ENCODE peak calls at places on chromosome 20, in nine cellular contexts. Y is NCI-H1417; R is GOT3; O is stimulated activated naive CD4-positive, alpha-beta T cell treated with Interleukin-2 at 50 U/mL for 16 hours; I is aorta; G is fibroblast of lung; J is fibroblast of the aortic adventitia; T is mesenteric fat pad; S is T-cell. L is an unnamed sample.

GRCh38 chr20:51012357-51012756 is 10.6 kb downstream of the KCNG1 start:
- DNase-seq in G (no peak), S (no peak), O (no peak), R (no peak), J (peak; percentile 19), Y (no peak), I (no peak), T (no peak), L (no peak)

GRCh38 chr20:47432251-47433210 is 69.2 kb upstream of the NCOA3 start:
- DNase-seq in T (no peak), O (no peak), Y (no peak), G (peak; percentile 75), S (no peak), R (no peak), J (no peak), I (no peak), L (no peak)

GRCh38 chr20:20710847-20711315 is 1.6 kb downstream of the RALGAPA2 start:
- DNase-seq in Y (peak; percentile 32), G (no peak), O (no peak), T (no peak), I (no peak), R (no peak), S (no peak), J (no peak), L (no peak)

GRCh38 chr20:48176139-48176538 is 390.9 kb upstream of the SULF2 start:
- DNase-seq in S (no peak), O (no peak), I (no peak), R (no peak), T (no peak), Y (no peak), G (no peak), J (no peak), L (no peak)

GRCh38 chr20:17680836-17681740 is 954 bp downstream of the RRBP1 start:
- DNase-seq in T (peak; percentile 96), J (peak; percentile 66), Y (peak; percentile 47), R (peak; percentile 63), O (peak; percentile 72), S (peak; percentile 62), G (peak; percentile 72), I (peak; percentile 95), L (peak; percentile 80)

GRCh38 chr20:57416296-57417022 is 25.3 kb downstream of the RBM38 start:
- DNase-seq in R (no peak), G (no peak), J (no peak), O (no peak), T (no peak), I (no peak), S (no peak), Y (no peak), L (no peak)

GRCh38 chr20:40339661-40340449 is 349.2 kb downstream of the MAFB start:
- DNase-seq in S (no peak), O (no peak), R (no peak), T (no peak), Y (no peak), J (no peak), G (no peak), I (no peak), L (peak; percentile 96)

GRCh38 chr20:62356948-62357667 is 10.0 kb downstream of the LAMA5 start:
- DNase-seq in S (no peak), G (peak; percentile 75), I (peak; percentile 94), R (no peak), Y (no peak), T (no peak), J (peak; percentile 72), O (no peak), L (no peak)

GRCh38 chr20:13025181-13025580 is 16.4 kb downstream of the SPTLC3 start:
- DNase-seq in T (no peak), O (no peak), Y (no peak), G (no peak), J (no peak), S (no peak), I (no peak), R (no peak), L (no peak)

GRCh38 chr20:19977373-19977770 is 39.8 kb upstream of the NAA20 start:
- DNase-seq in S (no peak), T (no peak), R (no peak), O (no peak), G (peak; percentile 77), J (no peak), I (no peak), Y (no peak), L (no peak)

GRCh38 chr20:54849741-54850140 is 374.3 kb downstream of the DOK5 start:
- DNase-seq in O (no peak), T (no peak), G (no peak), J (no peak), Y (no peak), S (no peak), R (no peak), I (no peak), L (no peak)

GRCh38 chr20:62529916-62530642 is 54.3 kb upstream of the GATA5 start:
- DNase-seq in O (no peak), Y (no peak), G (no peak), J (no peak), I (no peak), S (no peak), T (no peak), R (no peak), L (no peak)

GRCh38 chr20:2752631-2753455 is 47.6 kb downstream of the CPXM1 start:
- DNase-seq in Y (peak; percentile 50), O (peak; percentile 24), G (peak; percentile 14), T (no peak), J (peak; percentile 33), I (no peak), S (peak; percentile 19), R (no peak), L (no peak)

GRCh38 chr20:46023148-46023484 is 5.9 kb upstream of the SLC12A5 start:
- DNase-seq in T (no peak), S (no peak), R (no peak), Y (no peak), O (no peak), G (no peak), J (no peak), I (no peak), L (no peak)

GRCh38 chr20:62605996-62606395 is 36.3 kb upstream of the SLCO4A1 start:
- DNase-seq in J (peak; percentile 5), R (no peak), S (no peak), T (no peak), G (no peak), O (no peak), I (no peak), Y (no peak), L (no peak)

GRCh38 chr20:24574307-24574706 is 104.9 kb downstream of the SYNDIG1 start:
- DNase-seq in O (no peak), I (no peak), G (no peak), R (no peak), J (no peak), S (no peak), Y (no peak), T (no peak), L (no peak)

GRCh38 chr20:60352017-60352416 is 393.8 kb downstream of the CDH26 start:
- DNase-seq in I (no peak), R (no peak), S (no peak), Y (no peak), O (no peak), G (no peak), J (no peak), T (no peak), L (no peak)

GRCh38 chr20:43744121-43744520 is 17.3 kb upstream of the GTSF1L start:
- DNase-seq in O (no peak), J (peak; percentile 34), S (no peak), G (peak; percentile 28), I (no peak), R (no peak), T (no peak), Y (peak; percentile 14), L (peak; percentile 52)

GRCh38 chr20:49381558-49382493 is 100.6 kb downstream of the KCNB1 start:
- DNase-seq in Y (peak; percentile 11), J (peak; percentile 84), I (peak; percentile 92), G (peak; percentile 63), R (no peak), S (no peak), T (no peak), O (no peak), L (no peak)

GRCh38 chr20:16675165-16675564 is 54.7 kb upstream of the SNRPB2 start:
- DNase-seq in J (no peak), R (no peak), Y (no peak), G (no peak), T (no peak), I (no peak), S (no peak), O (no peak), L (no peak)

GRCh38 chr20:39861381-39861780 is 827.7 kb downstream of the MAFB start:
- DNase-seq in O (no peak), R (no peak), G (no peak), S (no peak), I (no peak), J (no peak), T (no peak), Y (peak; percentile 48), L (no peak)

GRCh38 chr20:63156221-63156671 is 59.7 kb downstream of the YTHDF1 start:
- DNase-seq in T (no peak), G (no peak), S (no peak), Y (no peak), J (no peak), R (no peak), I (peak; percentile 50), O (no peak), L (peak; percentile 13)

GRCh38 chr20:63844384-63845025 is 13.4 kb upstream of the ZBTB46 start:
- DNase-seq in G (no peak), I (no peak), R (no peak), O (no peak), Y (no peak), T (no peak), S (no peak), J (no peak), L (no peak)

GRCh38 chr20:24136659-24137246 is 148.2 kb upstream of the GGTLC1 start:
- DNase-seq in J (no peak), Y (no peak), R (no peak), T (peak; percentile 24), I (no peak), O (no peak), G (no peak), S (no peak), L (no peak)

GRCh38 chr20:41078329-41078728 is 49.7 kb downstream of the TOP1 start:
- DNase-seq in Y (no peak), S (no peak), O (no peak), J (peak; percentile 86), G (peak; percentile 62), I (no peak), T (no peak), R (no peak), L (no peak)

GRCh38 chr20:45913105-45913504 is 1.1 kb upstream of the PLTP start:
- DNase-seq in R (no peak), G (no peak), Y (no peak), I (no peak), O (no peak), J (no peak), S (no peak), T (no peak), L (peak; percentile 56)

GRCh38 chr20:23436681-23437080 is 2.8 kb upstream of the CSTL1 start:
- DNase-seq in T (no peak), Y (no peak), S (no peak), J (no peak), O (no peak), I (no peak), G (no peak), R (no peak), L (no peak)

GRCh38 chr20:43936371-43936770 is 21.7 kb downstream of the TOX2 start:
- DNase-seq in I (peak; percentile 62), G (peak; percentile 36), S (no peak), R (no peak), T (no peak), O (no peak), Y (no peak), J (peak; percentile 68), L (no peak)

GRCh38 chr20:47350181-47350550 is 6.3 kb downstream of the ZMYND8 start:
- DNase-seq in R (no peak), S (no peak), O (no peak), Y (no peak), G (no peak), I (no peak), J (no peak), T (no peak), L (no peak)

GRCh38 chr20:38804682-38805501 is 605 bp upstream of the PPP1R16B start:
- DNase-seq in O (peak; percentile 52), I (no peak), J (no peak), T (peak; percentile 11), G (no peak), R (no peak), Y (no peak), S (peak; percentile 82), L (no peak)

GRCh38 chr20:45318386-45318939 is 10.4 kb upstream of the MATN4 start:
- DNase-seq in O (no peak), I (peak; percentile 52), S (no peak), Y (no peak), G (no peak), R (no peak), T (no peak), J (no peak), L (no peak)